ENCODE peak calls at places on chromosomes 6 and 20, in ten cellular contexts. One of them, this sample, is unnamed. For H3K27me3, the result is how much of the 10 kb centered on the place peaks cover.

GRCh38 chr6:68635706-68636513 is 828 bp downstream of the ADGRB3 start:
- DNase-seq in breast epithelium: no peak
- DNase-seq in body of pancreas: peak
- DNase-seq in GM23338: peak
- DNase-seq in upper lobe of left lung: no peak
- DNase-seq in psoas muscle: peak
- DNase-seq in endothelial cell of umbilical vein: peak
- DNase-seq in CD8-positive, alpha-beta T cell: no peak
- DNase-seq in stomach: no peak
- DNase-seq in dorsolateral prefrontal cortex: peak
- DNase-seq in this sample: no peak

GRCh38 chr6:106510090-106510970 is 119.0 kb downstream of the RTN4IP1 start:
- DNase-seq in breast epithelium: peak
- DNase-seq in body of pancreas: peak
- DNase-seq in GM23338: peak
- DNase-seq in upper lobe of left lung: peak
- DNase-seq in psoas muscle: peak
- DNase-seq in endothelial cell of umbilical vein: no peak
- DNase-seq in CD8-positive, alpha-beta T cell: peak
- DNase-seq in stomach: peak
- DNase-seq in dorsolateral prefrontal cortex: no peak
- DNase-seq in this sample: peak

GRCh38 chr20:32535316-32535952 is 49.7 kb downstream of the NOL4L start:
- DNase-seq in breast epithelium: no peak
- DNase-seq in body of pancreas: no peak
- DNase-seq in GM23338: no peak
- DNase-seq in upper lobe of left lung: no peak
- DNase-seq in psoas muscle: no peak
- DNase-seq in endothelial cell of umbilical vein: no peak
- DNase-seq in CD8-positive, alpha-beta T cell: no peak
- DNase-seq in stomach: no peak
- DNase-seq in dorsolateral prefrontal cortex: no peak
- DNase-seq in this sample: no peak

GRCh38 chr6:1552296-1552761 is 57.4 kb upstream of the FOXC1 start:
- DNase-seq in breast epithelium: no peak
- DNase-seq in body of pancreas: no peak
- DNase-seq in GM23338: peak
- DNase-seq in upper lobe of left lung: peak
- DNase-seq in psoas muscle: no peak
- DNase-seq in endothelial cell of umbilical vein: peak
- DNase-seq in CD8-positive, alpha-beta T cell: no peak
- DNase-seq in stomach: no peak
- DNase-seq in dorsolateral prefrontal cortex: no peak
- DNase-seq in this sample: no peak

GRCh38 chr20:25245461-25245860 is 2.4 kb upstream of the PYGB start:
- DNase-seq in breast epithelium: peak
- DNase-seq in body of pancreas: no peak
- DNase-seq in GM23338: no peak
- DNase-seq in upper lobe of left lung: no peak
- DNase-seq in psoas muscle: no peak
- DNase-seq in endothelial cell of umbilical vein: no peak
- DNase-seq in CD8-positive, alpha-beta T cell: no peak
- DNase-seq in stomach: no peak
- DNase-seq in dorsolateral prefrontal cortex: no peak
- DNase-seq in this sample: no peak

GRCh38 chr20:10217517-10218410 is 866 bp upstream of the SNAP25 start:
- DNase-seq in breast epithelium: peak
- DNase-seq in body of pancreas: no peak
- DNase-seq in GM23338: peak
- DNase-seq in upper lobe of left lung: no peak
- DNase-seq in psoas muscle: no peak
- DNase-seq in endothelial cell of umbilical vein: peak
- DNase-seq in CD8-positive, alpha-beta T cell: no peak
- DNase-seq in stomach: no peak
- DNase-seq in dorsolateral prefrontal cortex: peak
- DNase-seq in this sample: no peak

GRCh38 chr6:143555071-143555492 is 43.6 kb upstream of the FUCA2 start:
- DNase-seq in breast epithelium: no peak
- DNase-seq in body of pancreas: no peak
- DNase-seq in GM23338: no peak
- DNase-seq in upper lobe of left lung: no peak
- DNase-seq in psoas muscle: no peak
- DNase-seq in endothelial cell of umbilical vein: peak
- DNase-seq in CD8-positive, alpha-beta T cell: no peak
- DNase-seq in stomach: no peak
- DNase-seq in dorsolateral prefrontal cortex: no peak
- DNase-seq in this sample: no peak

GRCh38 chr6:24888967-24889366 is 46.8 kb downstream of the RIPOR2 start:
- DNase-seq in breast epithelium: no peak
- DNase-seq in body of pancreas: no peak
- DNase-seq in GM23338: no peak
- DNase-seq in upper lobe of left lung: no peak
- DNase-seq in psoas muscle: no peak
- DNase-seq in endothelial cell of umbilical vein: no peak
- DNase-seq in CD8-positive, alpha-beta T cell: no peak
- DNase-seq in stomach: no peak
- DNase-seq in dorsolateral prefrontal cortex: no peak
- DNase-seq in this sample: no peak

GRCh38 chr6:149985506-149985937 is 21.8 kb downstream of the ULBP1 start:
- DNase-seq in breast epithelium: no peak
- DNase-seq in body of pancreas: no peak
- DNase-seq in GM23338: no peak
- DNase-seq in upper lobe of left lung: no peak
- DNase-seq in psoas muscle: no peak
- DNase-seq in endothelial cell of umbilical vein: no peak
- DNase-seq in CD8-positive, alpha-beta T cell: no peak
- DNase-seq in stomach: no peak
- DNase-seq in dorsolateral prefrontal cortex: no peak
- DNase-seq in this sample: no peak

GRCh38 chr20:17538517-17539170 is 7.5 kb upstream of the BFSP1 start:
- DNase-seq in breast epithelium: peak
- DNase-seq in body of pancreas: no peak
- DNase-seq in GM23338: no peak
- DNase-seq in upper lobe of left lung: no peak
- DNase-seq in psoas muscle: no peak
- DNase-seq in endothelial cell of umbilical vein: no peak
- DNase-seq in CD8-positive, alpha-beta T cell: no peak
- DNase-seq in stomach: no peak
- DNase-seq in dorsolateral prefrontal cortex: no peak
- DNase-seq in this sample: peak

GRCh38 chr6:26172496-26172958 is 85.3 kb downstream of the HFE start:
- DNase-seq in breast epithelium: peak
- DNase-seq in body of pancreas: no peak
- DNase-seq in GM23338: peak
- DNase-seq in upper lobe of left lung: peak
- DNase-seq in psoas muscle: no peak
- DNase-seq in endothelial cell of umbilical vein: peak
- DNase-seq in CD8-positive, alpha-beta T cell: no peak
- DNase-seq in stomach: no peak
- DNase-seq in dorsolateral prefrontal cortex: no peak
- DNase-seq in this sample: no peak

GRCh38 chr6:87674286-87674685 is 27.7 kb downstream of the AKIRIN2 start:
- DNase-seq in breast epithelium: no peak
- DNase-seq in body of pancreas: no peak
- DNase-seq in GM23338: no peak
- DNase-seq in upper lobe of left lung: no peak
- DNase-seq in psoas muscle: no peak
- DNase-seq in endothelial cell of umbilical vein: no peak
- DNase-seq in CD8-positive, alpha-beta T cell: no peak
- DNase-seq in stomach: no peak
- DNase-seq in dorsolateral prefrontal cortex: no peak
- DNase-seq in this sample: no peak

GRCh38 chr20:24957326-24957996 is 8.4 kb downstream of the CST7 start:
- DNase-seq in breast epithelium: no peak
- DNase-seq in body of pancreas: peak
- DNase-seq in GM23338: no peak
- DNase-seq in upper lobe of left lung: no peak
- DNase-seq in psoas muscle: no peak
- DNase-seq in endothelial cell of umbilical vein: no peak
- DNase-seq in CD8-positive, alpha-beta T cell: no peak
- DNase-seq in stomach: peak
- DNase-seq in dorsolateral prefrontal cortex: no peak
- DNase-seq in this sample: no peak

GRCh38 chr6:81700414-81700813 is 52.1 kb downstream of the TENT5A start:
- DNase-seq in breast epithelium: no peak
- DNase-seq in body of pancreas: no peak
- DNase-seq in GM23338: no peak
- DNase-seq in upper lobe of left lung: no peak
- DNase-seq in psoas muscle: no peak
- DNase-seq in endothelial cell of umbilical vein: no peak
- DNase-seq in CD8-positive, alpha-beta T cell: no peak
- DNase-seq in stomach: no peak
- DNase-seq in dorsolateral prefrontal cortex: no peak
- DNase-seq in this sample: no peak

GRCh38 chr6:55199239-55199638 is 24.9 kb downstream of the HCRTR2 start:
- DNase-seq in breast epithelium: no peak
- DNase-seq in body of pancreas: no peak
- DNase-seq in GM23338: no peak
- DNase-seq in upper lobe of left lung: no peak
- DNase-seq in psoas muscle: no peak
- DNase-seq in endothelial cell of umbilical vein: no peak
- DNase-seq in CD8-positive, alpha-beta T cell: no peak
- DNase-seq in stomach: no peak
- DNase-seq in dorsolateral prefrontal cortex: no peak
- DNase-seq in this sample: no peak

GRCh38 chr6:43865086-43865485 is 95.1 kb downstream of the VEGFA start:
- DNase-seq in breast epithelium: no peak
- DNase-seq in body of pancreas: no peak
- DNase-seq in GM23338: no peak
- DNase-seq in upper lobe of left lung: no peak
- DNase-seq in psoas muscle: peak
- DNase-seq in endothelial cell of umbilical vein: no peak
- DNase-seq in CD8-positive, alpha-beta T cell: no peak
- DNase-seq in stomach: no peak
- DNase-seq in dorsolateral prefrontal cortex: no peak
- DNase-seq in this sample: no peak

GRCh38 chr20:11373391-11373790 is 544.3 kb upstream of the BTBD3 start:
- DNase-seq in breast epithelium: no peak
- DNase-seq in body of pancreas: no peak
- DNase-seq in GM23338: no peak
- DNase-seq in upper lobe of left lung: no peak
- DNase-seq in psoas muscle: peak
- DNase-seq in endothelial cell of umbilical vein: no peak
- DNase-seq in CD8-positive, alpha-beta T cell: no peak
- DNase-seq in stomach: no peak
- DNase-seq in dorsolateral prefrontal cortex: no peak
- DNase-seq in this sample: peak

GRCh38 chr6:17987576-17988421 is at the start of gene KIF13A:
- DNase-seq in breast epithelium: peak
- DNase-seq in body of pancreas: peak
- DNase-seq in GM23338: peak
- DNase-seq in upper lobe of left lung: peak
- DNase-seq in psoas muscle: peak
- DNase-seq in endothelial cell of umbilical vein: peak
- DNase-seq in CD8-positive, alpha-beta T cell: no peak
- DNase-seq in stomach: peak
- DNase-seq in dorsolateral prefrontal cortex: peak
- DNase-seq in this sample: peak

GRCh38 chr6:91523511-91523910 is 936.6 kb upstream of the MAP3K7 start:
- DNase-seq in breast epithelium: no peak
- DNase-seq in body of pancreas: no peak
- DNase-seq in GM23338: no peak
- DNase-seq in upper lobe of left lung: no peak
- DNase-seq in psoas muscle: no peak
- DNase-seq in endothelial cell of umbilical vein: no peak
- DNase-seq in CD8-positive, alpha-beta T cell: no peak
- DNase-seq in stomach: no peak
- DNase-seq in dorsolateral prefrontal cortex: no peak
- DNase-seq in this sample: no peak

GRCh38 chr6:115573866-115574265 is 486.8 kb downstream of the FRK start:
- DNase-seq in breast epithelium: no peak
- DNase-seq in body of pancreas: no peak
- DNase-seq in GM23338: no peak
- DNase-seq in upper lobe of left lung: no peak
- DNase-seq in psoas muscle: no peak
- DNase-seq in endothelial cell of umbilical vein: no peak
- DNase-seq in CD8-positive, alpha-beta T cell: no peak
- DNase-seq in stomach: no peak
- DNase-seq in dorsolateral prefrontal cortex: no peak
- DNase-seq in this sample: no peak

GRCh38 chr6:85669735-85670194 is 27.1 kb upstream of the SYNCRIP start:
- DNase-seq in breast epithelium: no peak
- DNase-seq in body of pancreas: no peak
- DNase-seq in GM23338: peak
- DNase-seq in upper lobe of left lung: no peak
- DNase-seq in psoas muscle: no peak
- DNase-seq in endothelial cell of umbilical vein: peak
- DNase-seq in CD8-positive, alpha-beta T cell: peak
- DNase-seq in stomach: no peak
- DNase-seq in dorsolateral prefrontal cortex: no peak
- DNase-seq in this sample: peak

GRCh38 chr6:158911746-158912158 is 88.2 kb downstream of the RSPH3 start:
- DNase-seq in breast epithelium: no peak
- DNase-seq in body of pancreas: no peak
- DNase-seq in GM23338: no peak
- DNase-seq in upper lobe of left lung: peak
- DNase-seq in psoas muscle: no peak
- DNase-seq in endothelial cell of umbilical vein: no peak
- DNase-seq in CD8-positive, alpha-beta T cell: peak
- DNase-seq in stomach: peak
- DNase-seq in dorsolateral prefrontal cortex: no peak
- DNase-seq in this sample: peak
- H3K27me3 ChIP-seq in breast epithelium: under half
- H3K27me3 ChIP-seq in body of pancreas: under half
- H3K27me3 ChIP-seq in GM23338: under half
- H3K27me3 ChIP-seq in upper lobe of left lung: under half
- H3K27me3 ChIP-seq in psoas muscle: under half
- H3K27me3 ChIP-seq in endothelial cell of umbilical vein: under half
- H3K27me3 ChIP-seq in CD8-positive, alpha-beta T cell: under half
- H3K27me3 ChIP-seq in stomach: under half
- H3K27me3 ChIP-seq in dorsolateral prefrontal cortex: under half
- H3K27me3 ChIP-seq in this sample: under half

GRCh38 chr6:118284736-118285360 is 263.2 kb upstream of the PLN start:
- DNase-seq in breast epithelium: no peak
- DNase-seq in body of pancreas: no peak
- DNase-seq in GM23338: peak
- DNase-seq in upper lobe of left lung: no peak
- DNase-seq in psoas muscle: no peak
- DNase-seq in endothelial cell of umbilical vein: peak
- DNase-seq in CD8-positive, alpha-beta T cell: no peak
- DNase-seq in stomach: no peak
- DNase-seq in dorsolateral prefrontal cortex: no peak
- DNase-seq in this sample: no peak
- H3K27ac ChIP-seq in breast epithelium: no peak
- H3K27ac ChIP-seq in body of pancreas: no peak
- H3K27ac ChIP-seq in GM23338: no peak
- H3K27ac ChIP-seq in upper lobe of left lung: no peak
- H3K27ac ChIP-seq in psoas muscle: peak
- H3K27ac ChIP-seq in endothelial cell of umbilical vein: no peak
- H3K27ac ChIP-seq in CD8-positive, alpha-beta T cell: no peak
- H3K27ac ChIP-seq in stomach: no peak
- H3K27ac ChIP-seq in dorsolateral prefrontal cortex: no peak
- H3K27ac ChIP-seq in this sample: no peak

GRCh38 chr20:62737271-62737761 is 28.7 kb downstream of the NTSR1 start:
- DNase-seq in breast epithelium: no peak
- DNase-seq in body of pancreas: no peak
- DNase-seq in GM23338: no peak
- DNase-seq in upper lobe of left lung: peak
- DNase-seq in psoas muscle: peak
- DNase-seq in endothelial cell of umbilical vein: no peak
- DNase-seq in CD8-positive, alpha-beta T cell: no peak
- DNase-seq in stomach: no peak
- DNase-seq in dorsolateral prefrontal cortex: no peak
- DNase-seq in this sample: peak
- H3K27me3 ChIP-seq in breast epithelium: half or more
- H3K27me3 ChIP-seq in body of pancreas: under half
- H3K27me3 ChIP-seq in GM23338: under half
- H3K27me3 ChIP-seq in upper lobe of left lung: under half
- H3K27me3 ChIP-seq in psoas muscle: under half
- H3K27me3 ChIP-seq in endothelial cell of umbilical vein: under half
- H3K27me3 ChIP-seq in CD8-positive, alpha-beta T cell: under half
- H3K27me3 ChIP-seq in stomach: under half
- H3K27me3 ChIP-seq in dorsolateral prefrontal cortex: under half
- H3K27me3 ChIP-seq in this sample: under half

GRCh38 chr20:3277686-3278465 is 38.9 kb upstream of the SLC4A11 start:
- DNase-seq in breast epithelium: no peak
- DNase-seq in body of pancreas: no peak
- DNase-seq in GM23338: peak
- DNase-seq in upper lobe of left lung: no peak
- DNase-seq in psoas muscle: no peak
- DNase-seq in endothelial cell of umbilical vein: no peak
- DNase-seq in CD8-positive, alpha-beta T cell: no peak
- DNase-seq in stomach: no peak
- DNase-seq in dorsolateral prefrontal cortex: no peak
- DNase-seq in this sample: no peak
- H3K27ac ChIP-seq in breast epithelium: no peak
- H3K27ac ChIP-seq in body of pancreas: no peak
- H3K27ac ChIP-seq in GM23338: no peak
- H3K27ac ChIP-seq in upper lobe of left lung: no peak
- H3K27ac ChIP-seq in psoas muscle: no peak
- H3K27ac ChIP-seq in endothelial cell of umbilical vein: no peak
- H3K27ac ChIP-seq in CD8-positive, alpha-beta T cell: no peak
- H3K27ac ChIP-seq in stomach: no peak
- H3K27ac ChIP-seq in dorsolateral prefrontal cortex: no peak
- H3K27ac ChIP-seq in this sample: no peak

This sample was measured in PC-9.